ENCODE peak calls at places on chromosomes 12 and 14, in five cellular contexts. One of them, this sample, is unnamed. For H3K4me1, the result is how much of the 10 kb centered on the place peaks cover.

GRCh38 chr14:51035611-51036192 is 59.2 kb downstream of the TRIM9 start:
- DNase-seq in heart left ventricle: no peak
- DNase-seq in GM12878: no peak
- DNase-seq in OCI-LY7: no peak
- DNase-seq in mesenchymal stem cell: peak
- DNase-seq in this sample: peak

GRCh38 chr12:112219195-112219594 is 93.8 kb downstream of the TRAFD1 start:
- DNase-seq in heart left ventricle: no peak
- DNase-seq in GM12878: no peak
- DNase-seq in OCI-LY7: no peak
- DNase-seq in mesenchymal stem cell: no peak
- DNase-seq in this sample: peak

GRCh38 chr14:73785834-73786631 is 65.6 kb upstream of the PTGR2 start:
- DNase-seq in heart left ventricle: peak
- DNase-seq in GM12878: no peak
- DNase-seq in OCI-LY7: peak
- DNase-seq in mesenchymal stem cell: peak
- DNase-seq in this sample: peak

GRCh38 chr14:49464885-49465284 is 121.3 kb downstream of the RPS29 start:
- DNase-seq in heart left ventricle: no peak
- DNase-seq in GM12878: no peak
- DNase-seq in OCI-LY7: peak
- DNase-seq in mesenchymal stem cell: no peak
- DNase-seq in this sample: peak

GRCh38 chr14:52111583-52111982 is 42.7 kb upstream of the NID2 start:
- DNase-seq in heart left ventricle: no peak
- DNase-seq in GM12878: no peak
- DNase-seq in OCI-LY7: no peak
- DNase-seq in mesenchymal stem cell: peak
- DNase-seq in this sample: no peak

GRCh38 chr14:59146941-59147470 is 41.5 kb upstream of the DAAM1 start:
- DNase-seq in heart left ventricle: no peak
- DNase-seq in GM12878: no peak
- DNase-seq in OCI-LY7: no peak
- DNase-seq in mesenchymal stem cell: no peak
- DNase-seq in this sample: no peak

GRCh38 chr14:57657487-57657886 is 163.8 kb upstream of the CCDC198 start:
- DNase-seq in heart left ventricle: no peak
- DNase-seq in GM12878: no peak
- DNase-seq in OCI-LY7: no peak
- DNase-seq in mesenchymal stem cell: peak
- DNase-seq in this sample: no peak

GRCh38 chr14:64234877-64235651 is 59.1 kb downstream of the ESR2 start:
- DNase-seq in heart left ventricle: no peak
- DNase-seq in GM12878: no peak
- DNase-seq in OCI-LY7: peak
- DNase-seq in mesenchymal stem cell: no peak
- DNase-seq in this sample: no peak

GRCh38 chr14:32508281-32508680 is 179.2 kb downstream of the AKAP6 start:
- DNase-seq in heart left ventricle: no peak
- DNase-seq in GM12878: no peak
- DNase-seq in OCI-LY7: no peak
- DNase-seq in mesenchymal stem cell: no peak
- DNase-seq in this sample: no peak

GRCh38 chr14:93173943-93174395 is 10.7 kb downstream of the MOAP1 start:
- DNase-seq in heart left ventricle: no peak
- DNase-seq in GM12878: no peak
- DNase-seq in OCI-LY7: no peak
- DNase-seq in mesenchymal stem cell: no peak
- DNase-seq in this sample: no peak

GRCh38 chr12:89475203-89475990 is 49.2 kb downstream of the GALNT4 start:
- DNase-seq in heart left ventricle: no peak
- DNase-seq in GM12878: no peak
- DNase-seq in OCI-LY7: no peak
- DNase-seq in mesenchymal stem cell: no peak
- DNase-seq in this sample: no peak

GRCh38 chr14:65252471-65253255 is 150.3 kb upstream of the MAX start:
- DNase-seq in heart left ventricle: no peak
- DNase-seq in GM12878: no peak
- DNase-seq in OCI-LY7: peak
- DNase-seq in mesenchymal stem cell: no peak
- DNase-seq in this sample: no peak

GRCh38 chr14:68970096-68970612 is 8.9 kb downstream of the ACTN1 start:
- DNase-seq in heart left ventricle: no peak
- DNase-seq in GM12878: no peak
- DNase-seq in OCI-LY7: no peak
- DNase-seq in mesenchymal stem cell: no peak
- DNase-seq in this sample: peak

GRCh38 chr12:116142936-116143882 is 134.3 kb downstream of the MED13L start:
- DNase-seq in heart left ventricle: no peak
- DNase-seq in GM12878: no peak
- DNase-seq in OCI-LY7: no peak
- DNase-seq in mesenchymal stem cell: peak
- DNase-seq in this sample: no peak

GRCh38 chr12:46217686-46218508 is 50.9 kb downstream of the SLC38A1 start:
- DNase-seq in heart left ventricle: peak
- DNase-seq in GM12878: peak
- DNase-seq in OCI-LY7: peak
- DNase-seq in mesenchymal stem cell: no peak
- DNase-seq in this sample: no peak

GRCh38 chr14:95786566-95786965 is 72.6 kb upstream of the TCL1A start:
- DNase-seq in heart left ventricle: no peak
- DNase-seq in GM12878: no peak
- DNase-seq in OCI-LY7: no peak
- DNase-seq in mesenchymal stem cell: no peak
- DNase-seq in this sample: no peak

GRCh38 chr12:101230547-101230946 is 20.5 kb upstream of the SLC5A8 start:
- DNase-seq in heart left ventricle: no peak
- DNase-seq in GM12878: no peak
- DNase-seq in OCI-LY7: no peak
- DNase-seq in mesenchymal stem cell: peak
- DNase-seq in this sample: peak

GRCh38 chr12:60393093-60393492 is 797.3 kb downstream of the SLC16A7 start:
- DNase-seq in heart left ventricle: no peak
- DNase-seq in GM12878: no peak
- DNase-seq in OCI-LY7: no peak
- DNase-seq in mesenchymal stem cell: no peak
- DNase-seq in this sample: no peak

GRCh38 chr14:64926398-64926995 is 12.2 kb downstream of the CHURC1 start:
- DNase-seq in heart left ventricle: no peak
- DNase-seq in GM12878: no peak
- DNase-seq in OCI-LY7: no peak
- DNase-seq in mesenchymal stem cell: no peak
- DNase-seq in this sample: no peak

GRCh38 chr12:124380793-124381453 is 86.0 kb downstream of the RFLNA start:
- DNase-seq in heart left ventricle: no peak
- DNase-seq in GM12878: no peak
- DNase-seq in OCI-LY7: no peak
- DNase-seq in mesenchymal stem cell: no peak
- DNase-seq in this sample: peak

GRCh38 chr12:124379938-124380754 is 85.3 kb downstream of the RFLNA start:
- DNase-seq in heart left ventricle: peak
- DNase-seq in GM12878: no peak
- DNase-seq in OCI-LY7: no peak
- DNase-seq in mesenchymal stem cell: peak
- DNase-seq in this sample: no peak

GRCh38 chr12:124383028-124383427 is 88.1 kb downstream of the RFLNA start:
- DNase-seq in heart left ventricle: no peak
- DNase-seq in GM12878: no peak
- DNase-seq in OCI-LY7: no peak
- DNase-seq in mesenchymal stem cell: no peak
- DNase-seq in this sample: no peak

GRCh38 chr12:124379379-124379937 is 84.6 kb downstream of the RFLNA start:
- DNase-seq in heart left ventricle: no peak
- DNase-seq in GM12878: no peak
- DNase-seq in OCI-LY7: no peak
- DNase-seq in mesenchymal stem cell: no peak
- DNase-seq in this sample: no peak

DNA sequence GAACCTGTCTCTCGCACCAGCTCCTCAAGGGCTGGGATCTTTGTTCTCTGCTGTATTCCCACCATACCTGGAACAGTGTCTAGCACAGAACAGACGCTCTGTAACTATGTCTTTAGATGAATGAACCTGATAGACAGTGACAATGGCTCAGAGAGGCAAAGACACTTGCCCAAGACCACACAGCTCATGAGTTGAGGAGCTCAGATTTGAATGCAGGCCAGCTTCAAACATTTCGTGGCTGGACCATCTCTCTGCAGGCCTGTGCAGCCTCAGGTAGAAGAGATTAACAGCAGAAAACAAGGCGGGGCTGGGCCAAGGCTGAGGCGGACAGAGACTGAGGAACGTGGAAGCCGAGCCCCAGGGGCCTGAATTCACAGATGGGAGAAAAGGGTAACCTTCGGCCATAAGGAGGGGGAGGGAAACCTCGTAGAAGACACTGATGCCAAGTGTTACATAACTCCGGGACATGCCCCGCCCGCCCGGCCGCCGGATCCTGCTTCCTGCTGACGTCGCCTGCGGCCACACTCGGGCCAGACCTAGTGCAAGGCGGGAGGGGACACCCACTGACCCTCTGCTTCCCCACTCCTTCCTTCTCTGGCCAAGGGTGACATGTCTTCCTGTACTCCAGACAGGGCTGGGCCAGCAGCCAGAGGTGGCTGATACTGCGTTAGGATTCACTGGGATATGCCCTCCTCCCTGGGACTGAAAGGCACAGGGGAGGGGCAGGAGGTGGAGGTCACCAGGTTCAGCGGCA is 86.7 kb downstream of the RFLNA start:
- DNase-seq in heart left ventricle: peak
- DNase-seq in GM12878: no peak
- DNase-seq in OCI-LY7: no peak
- DNase-seq in mesenchymal stem cell: peak
- DNase-seq in this sample: no peak
- H3K4me1 ChIP-seq in heart left ventricle: half or more
- H3K4me1 ChIP-seq in GM12878: under half
- H3K4me1 ChIP-seq in OCI-LY7: under half
- H3K4me1 ChIP-seq in mesenchymal stem cell: half or more
- H3K4me1 ChIP-seq in this sample: under half

DNA sequence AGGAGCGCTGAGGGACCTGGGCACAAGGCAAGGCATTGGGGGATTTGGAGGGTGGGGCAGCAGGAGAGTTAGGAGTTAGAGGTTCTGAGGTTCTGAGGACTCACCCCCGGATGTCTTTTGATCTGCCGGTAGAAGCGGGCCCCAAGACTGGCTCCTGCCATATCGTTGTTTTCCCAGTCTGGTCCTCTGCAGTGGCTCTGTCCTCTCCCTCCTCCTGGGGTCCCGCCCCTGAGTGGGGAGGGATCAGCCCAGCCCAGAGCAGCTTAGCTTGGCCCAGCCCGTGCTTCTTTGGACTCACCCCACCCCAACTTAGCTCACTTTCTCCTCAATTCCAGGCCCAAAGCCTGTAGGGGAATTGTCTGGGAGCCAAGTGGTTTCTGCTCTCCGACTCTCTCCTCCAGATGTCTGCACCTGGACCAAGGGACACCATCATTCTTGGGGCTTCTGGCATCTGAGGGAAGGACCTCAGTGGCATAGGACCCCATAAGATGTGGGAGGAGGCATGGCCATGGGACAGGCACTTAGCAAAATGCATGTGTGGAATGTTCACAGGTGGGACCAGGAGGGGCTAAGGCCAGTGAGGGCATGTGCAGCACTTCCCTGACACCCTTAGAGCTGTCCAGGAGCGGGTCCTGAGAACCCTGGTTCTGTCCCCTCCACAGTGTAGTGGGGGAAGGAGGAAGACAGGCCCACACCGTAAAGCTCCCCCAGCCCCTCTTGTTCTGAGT is 7.6 kb downstream of the SHMT2 start:
- DNase-seq in heart left ventricle: peak
- DNase-seq in GM12878: no peak
- DNase-seq in OCI-LY7: no peak
- DNase-seq in mesenchymal stem cell: peak
- DNase-seq in this sample: peak
- H3K4me1 ChIP-seq in heart left ventricle: half or more
- H3K4me1 ChIP-seq in GM12878: under half
- H3K4me1 ChIP-seq in OCI-LY7: under half
- H3K4me1 ChIP-seq in mesenchymal stem cell: under half
- H3K4me1 ChIP-seq in this sample: under half

GRCh38 chr14:72196237-72196636 is 264.0 kb downstream of the RGS6 start:
- DNase-seq in heart left ventricle: no peak
- DNase-seq in GM12878: no peak
- DNase-seq in OCI-LY7: no peak
- DNase-seq in mesenchymal stem cell: no peak
- DNase-seq in this sample: no peak

DNA sequence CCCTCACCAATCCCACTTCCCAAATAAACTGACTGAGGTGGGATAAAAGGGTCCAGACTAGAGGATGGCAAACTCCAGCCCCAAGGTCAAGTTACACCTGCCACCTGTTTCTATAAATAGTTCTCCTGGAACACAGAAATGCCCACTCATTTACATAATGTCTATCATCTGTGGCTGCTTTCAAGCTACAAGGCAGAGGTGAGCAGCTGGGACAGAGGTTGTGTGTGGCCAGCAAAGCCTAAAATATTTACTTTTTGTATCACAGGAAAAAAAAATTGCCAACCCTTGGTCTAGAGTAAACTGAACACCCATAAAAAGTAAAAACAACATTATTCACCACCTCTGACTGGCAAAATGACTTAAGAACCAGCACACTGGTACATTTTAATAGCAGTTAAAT is 269.4 kb downstream of the RGS6 start:
- DNase-seq in heart left ventricle: no peak
- DNase-seq in GM12878: no peak
- DNase-seq in OCI-LY7: no peak
- DNase-seq in mesenchymal stem cell: no peak
- DNase-seq in this sample: no peak
- H3K4me1 ChIP-seq in heart left ventricle: under half
- H3K4me1 ChIP-seq in GM12878: under half
- H3K4me1 ChIP-seq in OCI-LY7: under half
- H3K4me1 ChIP-seq in mesenchymal stem cell: under half
- H3K4me1 ChIP-seq in this sample: under half

DNA sequence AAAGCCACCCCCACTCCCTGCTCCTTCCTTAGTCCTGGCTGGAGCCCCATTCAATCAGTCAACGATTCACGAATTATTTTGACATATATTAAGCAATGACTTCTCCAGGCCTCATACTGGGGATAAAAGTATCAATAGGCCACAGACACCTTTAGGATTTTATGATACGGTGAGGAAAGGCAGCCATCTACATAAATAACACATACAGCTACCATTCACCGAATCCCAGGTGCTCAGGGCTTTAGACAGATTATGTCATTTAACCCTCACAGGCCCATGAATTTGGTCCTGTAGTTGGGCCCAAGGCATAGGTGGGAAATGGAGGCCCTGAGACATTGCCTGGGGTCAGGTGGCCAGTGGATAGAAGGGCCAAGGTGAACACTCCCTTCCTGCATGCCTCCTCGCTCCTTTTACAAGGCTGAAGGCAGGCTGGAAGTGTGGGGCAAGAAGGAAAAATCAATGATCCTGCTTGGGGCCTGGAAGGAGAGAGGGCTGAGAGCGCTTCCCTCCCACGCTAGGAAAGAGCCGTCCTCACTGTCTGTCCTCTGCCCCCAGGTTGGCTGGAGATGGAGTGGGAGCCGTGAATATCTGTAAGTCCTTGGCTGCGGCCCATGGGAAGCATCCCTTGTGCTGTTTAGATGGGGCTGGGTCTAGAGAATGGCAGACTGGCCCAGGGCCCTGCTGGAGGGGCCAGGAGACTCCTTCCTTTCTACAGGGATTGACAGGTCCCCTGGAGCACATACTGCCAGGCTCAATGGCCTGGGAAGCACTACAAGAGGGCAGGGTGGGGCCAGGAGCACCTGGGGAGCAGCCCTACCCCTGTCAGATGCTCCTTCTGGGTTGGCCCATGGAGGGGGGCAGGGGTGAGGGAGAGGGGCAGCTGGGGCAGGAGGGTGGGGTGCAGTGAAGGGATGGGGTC is 14.8 kb downstream of the KRT7 start:
- DNase-seq in heart left ventricle: no peak
- DNase-seq in GM12878: no peak
- DNase-seq in OCI-LY7: no peak
- DNase-seq in mesenchymal stem cell: no peak
- DNase-seq in this sample: no peak
- H3K4me1 ChIP-seq in heart left ventricle: under half
- H3K4me1 ChIP-seq in GM12878: under half
- H3K4me1 ChIP-seq in OCI-LY7: under half
- H3K4me1 ChIP-seq in mesenchymal stem cell: half or more
- H3K4me1 ChIP-seq in this sample: under half